ENCODE peak calls at places on chromosome 1, in five cellular contexts. L is tibial nerve; Q is AG04450; F is stimulated activated CD4-positive, alpha-beta T cell treated with anti-CD3 and anti-CD28 coated beads, TNF-alpha, amount 100 ng/mL, for 4 hours; S is cardiac muscle cell. I is an unnamed sample.
A peak's percentile ranks its signal among the peaks of the same experiment; 100 is the strongest.

GRCh38 chr1:58704616-58705021 is 4.8 kb upstream of the MYSM1 start:
- DNase-seq in F (no peak), L (no peak), S (no peak), Q (no peak), I (no peak)

GRCh38 chr1:147389532-147390184 is 147.2 kb downstream of the CHD1L start:
- DNase-seq in L (peak; percentile 12), F (no peak), S (peak; percentile 59), Q (peak; percentile 27), I (no peak)

GRCh38 chr1:165075725-165076370 is 280.7 kb downstream of the LMX1A start:
- DNase-seq in L (no peak), S (peak; percentile 66), F (no peak), Q (no peak), I (no peak)

GRCh38 chr1:41399148-41399795 is 38.0 kb downstream of the FOXO6 start:
- DNase-seq in S (peak; percentile 30), F (no peak), L (no peak), Q (no peak), I (no peak)

GRCh38 chr1:41338820-41339219 is 22.4 kb upstream of the FOXO6 start:
- DNase-seq in F (no peak), S (no peak), Q (no peak), L (no peak), I (no peak)

GRCh38 chr1:206721454-206721853 is 36.7 kb downstream of the MAPKAPK2 start:
- DNase-seq in L (no peak), S (no peak), F (no peak), Q (no peak), I (no peak)

GRCh38 chr1:53417003-53417402 is 42.2 kb upstream of the DMRTB1 start:
- DNase-seq in S (no peak), Q (no peak), F (no peak), L (no peak), I (no peak)

GRCh38 chr1:44270666-44271628 is 57.7 kb downstream of the DMAP1 start:
- DNase-seq in L (no peak), F (no peak), Q (no peak), S (no peak), I (no peak)

GRCh38 chr1:41152622-41153044 is 89.5 kb downstream of the SCMH1 start:
- DNase-seq in F (no peak), S (no peak), Q (peak; percentile 69), L (no peak), I (no peak)

GRCh38 chr1:163361123-163361934 is 39.6 kb downstream of the NUF2 start:
- DNase-seq in S (peak; percentile 50), L (no peak), Q (no peak), F (no peak), I (no peak)

GRCh38 chr1:32651461-32652073 is 559 bp downstream of the RBBP4 start:
- DNase-seq in S (no peak), L (no peak), F (no peak), Q (no peak), I (no peak)